ENCODE peak calls at places on chromosomes 16 and 17, in eight cellular contexts. One of them, this sample, is unnamed.

GRCh38 chr17:80036715-80037477 is 454 bp downstream of the CCDC40 start:
- DNase-seq in GM12878: no peak
- DNase-seq in GM23248: peak; percentile 70
- DNase-seq in neural progenitor cell: peak; percentile 92
- DNase-seq in HCT116: no peak
- DNase-seq in colonic mucosa: peak; percentile 43
- DNase-seq in IMR-90: no peak
- DNase-seq in endodermal cell: peak; percentile 91
- DNase-seq in this sample: no peak

GRCh38 chr17:13702266-13702665 is 100.5 kb upstream of the HS3ST3A1 start:
- DNase-seq in HCT116: no peak
- DNase-seq in IMR-90: peak; percentile 52
- DNase-seq in colonic mucosa: no peak
- DNase-seq in GM23248: peak; percentile 69
- DNase-seq in GM12878: no peak
- DNase-seq in neural progenitor cell: no peak
- DNase-seq in endodermal cell: no peak
- DNase-seq in this sample: no peak

GRCh38 chr16:87461466-87461975 is 31.3 kb downstream of the ZCCHC14 start:
- DNase-seq in HCT116: peak; percentile 98
- DNase-seq in neural progenitor cell: peak; percentile 89
- DNase-seq in GM23248: peak; percentile 54
- DNase-seq in colonic mucosa: peak; percentile 96
- DNase-seq in GM12878: no peak
- DNase-seq in endodermal cell: peak; percentile 98
- DNase-seq in IMR-90: no peak
- DNase-seq in this sample: peak; percentile 87

GRCh38 chr16:67968440-67969285 is at the start of gene SLC12A4:
- DNase-seq in GM12878: no peak
- DNase-seq in IMR-90: peak; percentile 65
- DNase-seq in HCT116: peak; percentile 19
- DNase-seq in neural progenitor cell: peak; percentile 80
- DNase-seq in GM23248: peak; percentile 88
- DNase-seq in colonic mucosa: peak; percentile 82
- DNase-seq in endodermal cell: peak; percentile 94
- DNase-seq in this sample: no peak

GRCh38 chr16:89155184-89155679 is 16.3 kb upstream of the CDH15 start:
- DNase-seq in endodermal cell: no peak
- DNase-seq in GM12878: no peak
- DNase-seq in GM23248: peak; percentile 84
- DNase-seq in colonic mucosa: peak; percentile 44
- DNase-seq in IMR-90: peak; percentile 80
- DNase-seq in neural progenitor cell: no peak
- DNase-seq in HCT116: no peak
- DNase-seq in this sample: no peak

GRCh38 chr17:8066841-8067775 is 20.4 kb downstream of the ALOX12B start:
- DNase-seq in HCT116: no peak
- DNase-seq in GM12878: no peak
- DNase-seq in IMR-90: no peak
- DNase-seq in GM23248: no peak
- DNase-seq in endodermal cell: peak; percentile 58
- DNase-seq in neural progenitor cell: peak; percentile 32
- DNase-seq in colonic mucosa: peak; percentile 24
- DNase-seq in this sample: no peak

GRCh38 chr17:28975634-28976033 is 24.3 kb upstream of the PHF12 start:
- DNase-seq in endodermal cell: no peak
- DNase-seq in HCT116: no peak
- DNase-seq in neural progenitor cell: no peak
- DNase-seq in GM23248: no peak
- DNase-seq in IMR-90: no peak
- DNase-seq in GM12878: no peak
- DNase-seq in colonic mucosa: no peak
- DNase-seq in this sample: no peak

GRCh38 chr17:32490101-32490482 is 3.3 kb downstream of the CDK5R1 start:
- DNase-seq in GM12878: no peak
- DNase-seq in endodermal cell: peak; percentile 70
- DNase-seq in IMR-90: no peak
- DNase-seq in GM23248: no peak
- DNase-seq in HCT116: no peak
- DNase-seq in neural progenitor cell: no peak
- DNase-seq in colonic mucosa: no peak
- DNase-seq in this sample: no peak

GRCh38 chr16:27724491-27724878 is 174.5 kb downstream of the KATNIP start:
- DNase-seq in GM23248: no peak
- DNase-seq in colonic mucosa: peak; percentile 50
- DNase-seq in neural progenitor cell: no peak
- DNase-seq in HCT116: no peak
- DNase-seq in endodermal cell: no peak
- DNase-seq in GM12878: no peak
- DNase-seq in IMR-90: no peak
- DNase-seq in this sample: no peak

GRCh38 chr17:66678827-66679226 is 156.1 kb upstream of the CACNG5 start:
- DNase-seq in HCT116: no peak
- DNase-seq in colonic mucosa: no peak
- DNase-seq in GM23248: no peak
- DNase-seq in neural progenitor cell: no peak
- DNase-seq in GM12878: no peak
- DNase-seq in endodermal cell: peak; percentile 17
- DNase-seq in IMR-90: no peak
- DNase-seq in this sample: no peak

GRCh38 chr16:67390816-67391423 is 2.4 kb downstream of the TPPP3 start:
- DNase-seq in GM23248: no peak
- DNase-seq in colonic mucosa: no peak
- DNase-seq in GM12878: no peak
- DNase-seq in endodermal cell: no peak
- DNase-seq in IMR-90: no peak
- DNase-seq in neural progenitor cell: no peak
- DNase-seq in HCT116: no peak
- DNase-seq in this sample: no peak

GRCh38 chr17:38431343-38432145 is 3.3 kb downstream of the ARHGAP23 start:
- DNase-seq in HCT116: no peak
- DNase-seq in endodermal cell: peak; percentile 39
- DNase-seq in GM23248: no peak
- DNase-seq in GM12878: no peak
- DNase-seq in colonic mucosa: no peak
- DNase-seq in IMR-90: no peak
- DNase-seq in neural progenitor cell: no peak
- DNase-seq in this sample: no peak

GRCh38 chr17:18038149-18038850 is 668 bp downstream of the ATPAF2 start:
- DNase-seq in GM12878: no peak
- DNase-seq in HCT116: no peak
- DNase-seq in GM23248: peak; percentile 51
- DNase-seq in neural progenitor cell: no peak
- DNase-seq in IMR-90: peak; percentile 16
- DNase-seq in endodermal cell: peak; percentile 68
- DNase-seq in colonic mucosa: no peak
- DNase-seq in this sample: no peak

GRCh38 chr16:86778978-86779377 is 200.6 kb downstream of the FOXL1 start:
- DNase-seq in GM12878: no peak
- DNase-seq in IMR-90: no peak
- DNase-seq in endodermal cell: no peak
- DNase-seq in GM23248: no peak
- DNase-seq in neural progenitor cell: no peak
- DNase-seq in HCT116: no peak
- DNase-seq in colonic mucosa: no peak
- DNase-seq in this sample: no peak

GRCh38 chr16:84914273-84914672 is 94.5 kb downstream of the CRISPLD2 start:
- DNase-seq in endodermal cell: no peak
- DNase-seq in HCT116: no peak
- DNase-seq in GM23248: no peak
- DNase-seq in IMR-90: no peak
- DNase-seq in colonic mucosa: no peak
- DNase-seq in GM12878: no peak
- DNase-seq in neural progenitor cell: no peak
- DNase-seq in this sample: no peak

GRCh38 chr16:3118846-3119245 is 6.5 kb downstream of the ZNF205 start:
- DNase-seq in GM12878: no peak
- DNase-seq in colonic mucosa: no peak
- DNase-seq in GM23248: no peak
- DNase-seq in neural progenitor cell: no peak
- DNase-seq in IMR-90: no peak
- DNase-seq in endodermal cell: no peak
- DNase-seq in HCT116: no peak
- DNase-seq in this sample: no peak

GRCh38 chr16:85781685-85782370 is 17.5 kb downstream of the EMC8 start:
- DNase-seq in neural progenitor cell: no peak
- DNase-seq in IMR-90: peak; percentile 66
- DNase-seq in HCT116: no peak
- DNase-seq in GM23248: peak; percentile 65
- DNase-seq in GM12878: no peak
- DNase-seq in colonic mucosa: peak; percentile 24
- DNase-seq in endodermal cell: no peak
- DNase-seq in this sample: no peak

DNA sequence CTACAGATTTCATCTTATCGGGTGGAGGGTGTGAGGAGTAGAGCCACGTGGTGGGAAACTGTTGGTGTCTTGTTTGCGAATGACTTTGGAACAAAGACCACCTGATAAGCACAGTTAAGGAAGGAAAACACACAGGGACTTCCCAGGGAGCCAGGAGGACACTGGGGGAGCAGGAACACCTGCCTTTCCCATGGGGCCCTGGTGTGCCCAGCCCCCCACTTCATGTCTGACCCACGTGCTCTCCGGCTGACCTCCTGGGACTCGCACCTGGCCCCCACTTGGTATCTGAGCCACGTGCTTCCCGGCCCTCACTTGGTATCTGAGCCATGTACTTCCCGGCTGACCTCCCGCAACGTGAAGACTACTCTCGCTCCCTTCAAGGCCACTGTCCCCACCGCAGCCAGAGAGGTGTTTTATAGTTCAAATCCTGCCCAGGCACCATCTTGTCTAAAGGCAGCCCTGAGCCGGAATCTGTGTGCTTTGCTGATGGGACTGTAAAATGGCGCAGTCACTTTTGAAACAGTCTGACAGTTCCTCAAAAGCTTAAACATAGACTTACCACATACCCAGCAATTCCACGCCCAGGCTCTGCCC is 5.4 kb upstream of the CSNK1D start:
- DNase-seq in HCT116: no peak
- DNase-seq in GM12878: no peak
- DNase-seq in GM23248: no peak
- DNase-seq in colonic mucosa: no peak
- DNase-seq in neural progenitor cell: no peak
- DNase-seq in endodermal cell: peak; percentile 78
- DNase-seq in IMR-90: no peak
- DNase-seq in this sample: no peak
- H3K9ac ChIP-seq in HCT116: no peak overlapping the region
- H3K9ac ChIP-seq in GM12878: no peak overlapping the region
- H3K9ac ChIP-seq in GM23248: no peak overlapping the region
- H3K9ac ChIP-seq in colonic mucosa: no peak overlapping the region
- H3K9ac ChIP-seq in neural progenitor cell: no peak overlapping the region
- H3K9ac ChIP-seq in endodermal cell: no peak overlapping the region
- H3K9ac ChIP-seq in IMR-90: no peak overlapping the region
- H3K9ac ChIP-seq in this sample: no peak overlapping the region

GRCh38 chr16:53089434-53090270 is 34.9 kb downstream of the CHD9 start:
- DNase-seq in GM12878: no peak
- DNase-seq in colonic mucosa: no peak
- DNase-seq in endodermal cell: no peak
- DNase-seq in HCT116: no peak
- DNase-seq in GM23248: peak; percentile 49
- DNase-seq in IMR-90: no peak
- DNase-seq in neural progenitor cell: peak; percentile 65
- DNase-seq in this sample: no peak
- H3K9ac ChIP-seq in GM12878: no peak overlapping the region
- H3K9ac ChIP-seq in colonic mucosa: no peak overlapping the region
- H3K9ac ChIP-seq in endodermal cell: no peak overlapping the region
- H3K9ac ChIP-seq in HCT116: no peak overlapping the region
- H3K9ac ChIP-seq in GM23248: peak overlapping the region; percentile 76
- H3K9ac ChIP-seq in IMR-90: no peak overlapping the region
- H3K9ac ChIP-seq in neural progenitor cell: no peak overlapping the region
- H3K9ac ChIP-seq in this sample: no peak overlapping the region

GRCh38 chr17:81251091-81251942 is 12.2 kb downstream of the NDUFAF8 start:
- DNase-seq in colonic mucosa: peak; percentile 82
- DNase-seq in endodermal cell: no peak
- DNase-seq in GM12878: no peak
- DNase-seq in neural progenitor cell: no peak
- DNase-seq in HCT116: no peak
- DNase-seq in IMR-90: no peak
- DNase-seq in GM23248: no peak
- DNase-seq in this sample: no peak
- H3K9ac ChIP-seq in colonic mucosa: no peak overlapping the region
- H3K9ac ChIP-seq in endodermal cell: no peak overlapping the region
- H3K9ac ChIP-seq in GM12878: no peak overlapping the region
- H3K9ac ChIP-seq in neural progenitor cell: no peak overlapping the region
- H3K9ac ChIP-seq in HCT116: no peak overlapping the region
- H3K9ac ChIP-seq in IMR-90: no peak overlapping the region
- H3K9ac ChIP-seq in GM23248: no peak overlapping the region
- H3K9ac ChIP-seq in this sample: no peak overlapping the region

DNA sequence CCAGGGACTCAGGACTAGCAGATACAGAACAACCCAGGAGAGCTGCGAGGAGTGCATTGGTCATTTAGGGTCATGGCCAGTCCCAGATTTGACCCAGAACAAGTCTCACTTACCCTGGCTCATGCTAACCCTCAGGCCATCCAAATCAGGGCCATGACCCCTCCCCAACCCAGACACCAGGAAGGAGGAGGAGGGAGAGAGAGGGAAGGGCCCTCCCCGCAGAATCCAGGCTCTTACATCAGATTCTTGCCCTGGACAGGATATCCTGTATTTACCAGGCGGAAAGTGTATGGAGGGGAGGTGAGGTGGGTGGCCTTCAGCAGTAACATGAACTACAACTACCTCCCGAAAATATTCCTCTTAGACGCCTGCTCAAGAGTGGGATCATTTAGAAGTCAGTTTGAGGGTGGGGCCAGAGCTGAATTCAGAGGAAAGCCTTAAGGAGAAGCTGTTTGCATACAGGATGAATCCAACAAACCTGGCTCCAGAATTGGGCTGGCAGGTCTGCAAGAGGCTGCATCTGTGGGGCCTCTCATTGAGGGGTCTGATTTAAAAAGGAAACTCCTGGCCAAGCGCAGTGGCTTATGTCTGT is 2.1 kb downstream of the VAT1 start:
- DNase-seq in HCT116: no peak
- DNase-seq in IMR-90: no peak
- DNase-seq in GM12878: no peak
- DNase-seq in endodermal cell: peak; percentile 59
- DNase-seq in GM23248: no peak
- DNase-seq in neural progenitor cell: no peak
- DNase-seq in colonic mucosa: no peak
- DNase-seq in this sample: no peak
- H3K9ac ChIP-seq in HCT116: no peak overlapping the region
- H3K9ac ChIP-seq in IMR-90: no peak overlapping the region
- H3K9ac ChIP-seq in GM12878: no peak overlapping the region
- H3K9ac ChIP-seq in endodermal cell: no peak overlapping the region
- H3K9ac ChIP-seq in GM23248: peak overlapping the region; percentile 80
- H3K9ac ChIP-seq in neural progenitor cell: no peak overlapping the region
- H3K9ac ChIP-seq in colonic mucosa: no peak overlapping the region
- H3K9ac ChIP-seq in this sample: no peak overlapping the region

DNA sequence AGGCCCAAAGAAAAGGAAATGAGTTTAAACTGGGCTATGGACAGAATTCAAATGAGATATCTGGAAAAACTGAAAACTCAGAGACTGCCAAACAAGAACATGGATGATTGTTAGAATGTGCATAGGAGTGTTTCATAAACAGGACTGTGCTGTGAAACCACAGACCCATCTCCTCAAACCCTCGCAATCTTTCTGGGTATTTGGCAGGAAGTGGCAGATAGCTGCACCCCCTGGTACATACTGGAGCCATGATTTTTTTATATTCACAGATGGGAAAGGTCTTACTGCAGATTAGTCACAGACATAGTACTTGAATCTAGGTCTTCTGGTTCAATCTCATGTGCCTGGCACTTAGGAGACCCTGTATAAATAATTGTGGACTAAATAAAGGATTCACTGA is 145.0 kb downstream of the CCDC182 start:
- DNase-seq in IMR-90: no peak
- DNase-seq in GM23248: no peak
- DNase-seq in endodermal cell: no peak
- DNase-seq in HCT116: no peak
- DNase-seq in neural progenitor cell: no peak
- DNase-seq in GM12878: no peak
- DNase-seq in colonic mucosa: no peak
- DNase-seq in this sample: no peak
- H3K9ac ChIP-seq in IMR-90: no peak overlapping the region
- H3K9ac ChIP-seq in GM23248: no peak overlapping the region
- H3K9ac ChIP-seq in endodermal cell: no peak overlapping the region
- H3K9ac ChIP-seq in HCT116: no peak overlapping the region
- H3K9ac ChIP-seq in neural progenitor cell: no peak overlapping the region
- H3K9ac ChIP-seq in GM12878: no peak overlapping the region
- H3K9ac ChIP-seq in colonic mucosa: no peak overlapping the region
- H3K9ac ChIP-seq in this sample: no peak overlapping the region

This sample was measured in keratinocyte.